ENCODE peak calls at places on chromosomes 12 and 14, in four cellular contexts. C is right lobe of liver, E is heart right ventricle, H is choroid plexus epithelial cell. Y is an unnamed sample.

GRCh38 chr14:22852940-22853767 is 16.8 kb downstream of the MMP14 start:
- DNase-seq in C (peak), E (peak), H (peak), Y (peak)

GRCh38 chr12:8698132-8698829 is 490 bp downstream of the RIMKLB start:
- DNase-seq in C (peak), E (peak), H (no peak), Y (no peak)

GRCh38 chr14:100440207-100440631 is 117.1 kb downstream of the SLC25A47 start:
- DNase-seq in C (peak), E (peak), H (peak), Y (peak)

GRCh38 chr14:36555998-36556743 is 26.2 kb downstream of the NKX2-8 start:
- DNase-seq in C (no peak), E (no peak), H (no peak), Y (no peak)

GRCh38 chr12:111635524-111635923 is 36.4 kb upstream of the ATXN2 start:
- DNase-seq in C (no peak), E (no peak), H (peak), Y (no peak)

GRCh38 chr12:102334765-102335164 is 137.1 kb upstream of the PMCH start:
- DNase-seq in C (no peak), E (no peak), H (no peak), Y (no peak)

GRCh38 chr12:79016181-79016580 is 151.6 kb downstream of the SYT1 start:
- DNase-seq in C (no peak), E (no peak), H (peak), Y (no peak)

GRCh38 chr12:128819293-128820144 is 4.2 kb downstream of the SLC15A4 start:
- DNase-seq in C (peak), E (no peak), H (no peak), Y (no peak)

GRCh38 chr14:30620178-30620577 is 1.9 kb upstream of the SCFD1 start:
- DNase-seq in C (no peak), E (no peak), H (peak), Y (peak)

GRCh38 chr12:60231976-60232907 is 636.4 kb downstream of the SLC16A7 start:
- DNase-seq in C (no peak), E (no peak), H (no peak), Y (no peak)

GRCh38 chr12:107356266-107356936 is 263.1 kb upstream of the CRY1 start:
- DNase-seq in C (no peak), E (no peak), H (peak), Y (peak)

GRCh38 chr12:92078167-92079053 is 67.2 kb downstream of the BTG1 start:
- DNase-seq in C (no peak), E (no peak), H (peak), Y (peak)

GRCh38 chr14:22793976-22794375 is 21.3 kb downstream of the SLC7A7 start:
- DNase-seq in C (no peak), E (no peak), H (no peak), Y (no peak)

GRCh38 chr14:96059519-96060135 is 20.5 kb downstream of the C14orf132 start:
- DNase-seq in C (no peak), E (no peak), H (no peak), Y (no peak)

GRCh38 chr12:6038160-6038559 is 86.3 kb downstream of the VWF start:
- DNase-seq in C (peak), E (no peak), H (peak), Y (peak)

GRCh38 chr12:17661250-17661649 is 428.7 kb downstream of the RERGL start:
- DNase-seq in C (no peak), E (no peak), H (no peak), Y (peak)

GRCh38 chr14:73789996-73790581 is 61.5 kb upstream of the PTGR2 start:
- DNase-seq in C (no peak), E (peak), H (peak), Y (peak)

GRCh38 chr12:78864483-78865296 is at the start of gene SYT1:
- DNase-seq in C (peak), E (peak), H (peak), Y (peak)

GRCh38 chr14:98900236-98900635 is 371.8 kb downstream of the BCL11B start:
- DNase-seq in C (no peak), E (no peak), H (no peak), Y (no peak)

GRCh38 chr12:131603106-131604033 is 107.5 kb upstream of the SFSWAP start:
- DNase-seq in C (no peak), E (no peak), H (no peak), Y (peak)
- H3K4me3 ChIP-seq in C (no peak), E (no peak), H (no peak), Y (no peak)

GRCh38 chr14:63308723-63309317 is 9.9 kb downstream of the GPHB5 start:
- DNase-seq in C (no peak), E (no peak), H (peak), Y (peak)
- TF ChIP-seq CTCF in C (peak), E (peak), H (peak), Y (peak)

GRCh38 chr12:51813931-51814310 is 34.6 kb downstream of the FIGNL2 start:
- DNase-seq in C (no peak), E (no peak), H (no peak), Y (no peak)
- H3K4me3 ChIP-seq in C (peak), E (peak), H (peak), Y (peak)

DNA sequence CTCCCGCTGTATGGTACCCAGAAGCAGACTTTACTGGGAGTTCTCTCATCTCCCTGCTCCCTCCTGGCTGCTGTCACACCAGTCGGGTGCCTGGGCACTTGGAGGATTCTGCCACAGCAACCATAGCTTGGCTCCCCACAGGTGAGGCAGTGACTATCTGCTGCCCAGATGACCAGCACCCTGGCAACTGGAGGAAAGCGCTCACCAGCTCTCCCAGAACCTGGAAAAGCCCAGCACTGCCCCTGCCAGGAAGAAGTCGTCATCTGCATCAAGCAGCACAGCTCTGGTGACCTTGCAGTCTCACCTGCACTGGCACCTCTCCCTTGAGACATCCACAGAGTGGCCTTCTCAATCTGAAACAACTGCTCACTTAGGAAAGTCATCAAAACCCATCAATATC is 31.9 kb upstream of the TC2N start:
- DNase-seq in C (peak), E (no peak), H (no peak), Y (no peak)
- TF ChIP-seq CTCF in C (peak), E (peak), H (no peak), Y (no peak)

GRCh38 chr12:46150735-46151134 is 118.1 kb downstream of the SLC38A1 start:
- DNase-seq in C (no peak), E (no peak), H (no peak), Y (no peak)

GRCh38 chr12:46154221-46154975 is 114.4 kb downstream of the SLC38A1 start:
- DNase-seq in C (no peak), E (no peak), H (peak), Y (peak)

GRCh38 chr12:46149905-46150304 is 118.9 kb downstream of the SLC38A1 start:
- DNase-seq in C (no peak), E (no peak), H (no peak), Y (no peak)

GRCh38 chr12:46152456-46152855 is 116.4 kb downstream of the SLC38A1 start:
- DNase-seq in C (no peak), E (no peak), H (no peak), Y (no peak)

GRCh38 chr12:46153267-46153872 is 115.5 kb downstream of the SLC38A1 start:
- DNase-seq in C (no peak), E (no peak), H (peak), Y (peak)
- H3K4me3 ChIP-seq in C (no peak), E (no peak), H (no peak), Y (no peak)

DNA sequence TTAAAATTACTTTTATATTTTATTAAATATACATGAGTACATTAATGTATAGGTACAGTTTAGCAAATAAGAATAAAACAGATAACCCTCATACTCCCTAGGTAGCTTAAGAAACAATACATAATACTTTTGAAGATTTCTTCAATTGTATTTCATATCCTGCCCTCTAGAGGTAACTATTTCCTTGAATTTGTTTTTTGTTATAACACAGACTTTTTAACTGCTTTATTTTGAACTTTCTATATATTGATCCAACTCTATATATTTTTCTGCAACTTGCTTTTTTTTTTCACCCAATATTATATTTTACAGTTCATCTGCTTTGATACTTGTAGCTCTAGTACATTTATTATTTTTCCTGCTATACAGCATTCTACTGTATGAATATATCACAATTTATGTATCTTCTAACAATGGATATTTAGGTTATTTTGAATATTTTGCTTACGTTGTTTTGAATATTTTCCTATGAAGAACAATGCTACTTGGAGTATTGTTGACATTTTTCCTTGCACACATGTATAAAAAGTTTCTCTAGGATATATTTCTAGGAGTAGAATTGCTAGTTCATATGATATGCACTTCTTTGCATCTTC is 72.8 kb upstream of the ABCD2 start:
- DNase-seq in C (no peak), E (no peak), H (peak), Y (peak)
- TF ChIP-seq CTCF in C (peak), E (peak), H (peak), Y (peak)

Y was measured in bronchial epithelial cell.